ENCODE peak calls at places on chromosomes 11 and 22, in five cellular contexts. One of them, this sample, is unnamed.

GRCh38 chr22:27534720-27535125 is 266.8 kb downstream of the MN1 start:
- DNase-seq in activated B cell treated with CpG ODN at 0.5 μM for 24 hours: no peak
- DNase-seq in spleen: peak
- DNase-seq in GM13977: no peak
- DNase-seq in cardiac muscle cell: peak
- DNase-seq in this sample: no peak

GRCh38 chr22:39314251-39314971 is 5.0 kb downstream of the RPL3 start:
- DNase-seq in activated B cell treated with CpG ODN at 0.5 μM for 24 hours: no peak
- DNase-seq in spleen: no peak
- DNase-seq in GM13977: no peak
- DNase-seq in cardiac muscle cell: no peak
- DNase-seq in this sample: no peak

GRCh38 chr11:130817608-130817944 is 98.7 kb downstream of the SNX19 start:
- DNase-seq in activated B cell treated with CpG ODN at 0.5 μM for 24 hours: no peak
- DNase-seq in spleen: no peak
- DNase-seq in GM13977: no peak
- DNase-seq in cardiac muscle cell: peak
- DNase-seq in this sample: no peak

GRCh38 chr11:19907839-19908238 is 195.2 kb downstream of the NAV2 start:
- DNase-seq in activated B cell treated with CpG ODN at 0.5 μM for 24 hours: no peak
- DNase-seq in spleen: no peak
- DNase-seq in GM13977: no peak
- DNase-seq in cardiac muscle cell: no peak
- DNase-seq in this sample: no peak

GRCh38 chr11:17473071-17473744 is 3.4 kb downstream of the ABCC8 start:
- DNase-seq in activated B cell treated with CpG ODN at 0.5 μM for 24 hours: no peak
- DNase-seq in spleen: no peak
- DNase-seq in GM13977: no peak
- DNase-seq in cardiac muscle cell: peak
- DNase-seq in this sample: peak

GRCh38 chr11:113796663-113797259 is 17.2 kb downstream of the CLDN25 start:
- DNase-seq in activated B cell treated with CpG ODN at 0.5 μM for 24 hours: no peak
- DNase-seq in spleen: no peak
- DNase-seq in GM13977: peak
- DNase-seq in cardiac muscle cell: peak
- DNase-seq in this sample: peak

GRCh38 chr22:40524392-40525249 is 111.9 kb downstream of the MRTFA start:
- DNase-seq in activated B cell treated with CpG ODN at 0.5 μM for 24 hours: no peak
- DNase-seq in spleen: no peak
- DNase-seq in GM13977: no peak
- DNase-seq in cardiac muscle cell: peak
- DNase-seq in this sample: no peak

GRCh38 chr11:62124186-62125113 is 639 bp downstream of the INCENP start:
- DNase-seq in activated B cell treated with CpG ODN at 0.5 μM for 24 hours: no peak
- DNase-seq in spleen: no peak
- DNase-seq in GM13977: peak
- DNase-seq in cardiac muscle cell: peak
- DNase-seq in this sample: peak

GRCh38 chr11:74672332-74672955 is 58.8 kb downstream of the CHRDL2 start:
- DNase-seq in activated B cell treated with CpG ODN at 0.5 μM for 24 hours: no peak
- DNase-seq in spleen: no peak
- DNase-seq in GM13977: no peak
- DNase-seq in cardiac muscle cell: no peak
- DNase-seq in this sample: no peak

GRCh38 chr11:72244317-72245231 is 598 bp upstream of the PHOX2A start:
- DNase-seq in activated B cell treated with CpG ODN at 0.5 μM for 24 hours: no peak
- DNase-seq in spleen: no peak
- DNase-seq in GM13977: peak
- DNase-seq in cardiac muscle cell: no peak
- DNase-seq in this sample: peak

GRCh38 chr22:46432164-46433068 is 96.9 kb downstream of the TRMU start:
- DNase-seq in activated B cell treated with CpG ODN at 0.5 μM for 24 hours: peak
- DNase-seq in spleen: no peak
- DNase-seq in GM13977: peak
- DNase-seq in cardiac muscle cell: no peak
- DNase-seq in this sample: no peak

GRCh38 chr11:47403571-47403970 is 4.8 kb upstream of the SLC39A13 start:
- DNase-seq in activated B cell treated with CpG ODN at 0.5 μM for 24 hours: no peak
- DNase-seq in spleen: peak
- DNase-seq in GM13977: no peak
- DNase-seq in cardiac muscle cell: no peak
- DNase-seq in this sample: no peak

GRCh38 chr11:71139516-71140205 is 112.7 kb downstream of the SHANK2 start:
- DNase-seq in activated B cell treated with CpG ODN at 0.5 μM for 24 hours: no peak
- DNase-seq in spleen: peak
- DNase-seq in GM13977: no peak
- DNase-seq in cardiac muscle cell: peak
- DNase-seq in this sample: no peak

GRCh38 chr11:1679881-1680280 is 17.1 kb upstream of the KRTAP5-6 start:
- DNase-seq in activated B cell treated with CpG ODN at 0.5 μM for 24 hours: no peak
- DNase-seq in spleen: no peak
- DNase-seq in GM13977: no peak
- DNase-seq in cardiac muscle cell: no peak
- DNase-seq in this sample: no peak

GRCh38 chr11:12430912-12431311 is 53.5 kb downstream of the PARVA start:
- DNase-seq in activated B cell treated with CpG ODN at 0.5 μM for 24 hours: no peak
- DNase-seq in spleen: no peak
- DNase-seq in GM13977: no peak
- DNase-seq in cardiac muscle cell: peak
- DNase-seq in this sample: no peak

GRCh38 chr22:37563153-37564081 is 3.1 kb downstream of the CDC42EP1 start:
- DNase-seq in activated B cell treated with CpG ODN at 0.5 μM for 24 hours: no peak
- DNase-seq in spleen: no peak
- DNase-seq in GM13977: no peak
- DNase-seq in cardiac muscle cell: peak
- DNase-seq in this sample: peak

GRCh38 chr11:70085815-70086769 is 8.0 kb downstream of the ANO1 start:
- DNase-seq in activated B cell treated with CpG ODN at 0.5 μM for 24 hours: no peak
- DNase-seq in spleen: no peak
- DNase-seq in GM13977: no peak
- DNase-seq in cardiac muscle cell: no peak
- DNase-seq in this sample: no peak

GRCh38 chr11:91996526-91996925 is 228.1 kb upstream of the FAT3 start:
- DNase-seq in activated B cell treated with CpG ODN at 0.5 μM for 24 hours: no peak
- DNase-seq in spleen: no peak
- DNase-seq in GM13977: no peak
- DNase-seq in cardiac muscle cell: no peak
- DNase-seq in this sample: no peak

GRCh38 chr11:36126703-36127102 is 162.5 kb downstream of the COMMD9 start:
- DNase-seq in activated B cell treated with CpG ODN at 0.5 μM for 24 hours: no peak
- DNase-seq in spleen: no peak
- DNase-seq in GM13977: no peak
- DNase-seq in cardiac muscle cell: no peak
- DNase-seq in this sample: no peak

DNA sequence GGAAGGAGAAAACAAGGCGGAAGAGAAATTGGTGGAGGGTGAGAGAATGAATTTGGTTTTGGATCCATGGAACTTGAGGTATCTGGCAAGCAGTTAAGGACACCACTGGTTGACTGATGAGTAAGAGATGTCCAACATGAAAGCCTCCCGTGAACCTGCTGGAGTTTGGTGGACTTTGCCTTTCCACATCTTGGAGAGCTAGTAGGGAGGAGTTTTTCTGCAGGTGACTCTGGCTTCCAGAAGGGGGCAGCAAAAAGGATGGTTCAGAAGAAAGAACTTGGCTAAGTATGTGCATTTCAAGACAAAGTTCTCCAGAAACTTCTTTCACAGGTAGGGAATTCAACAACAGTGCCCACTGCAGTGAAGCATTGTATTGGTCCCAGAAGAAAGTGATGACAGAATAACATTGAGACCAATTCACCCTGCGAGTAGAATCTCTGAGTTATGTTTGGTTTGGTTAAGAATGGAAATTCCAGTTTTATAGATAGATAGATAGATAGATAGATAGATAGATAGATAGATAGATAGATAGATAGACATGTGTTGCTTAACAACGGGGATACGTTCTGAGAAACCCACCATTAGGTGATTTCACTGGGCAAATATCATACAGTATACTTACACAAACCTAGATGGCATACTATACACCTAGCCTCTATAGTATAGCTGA is 28.5 kb downstream of the DCDC1 start:
- DNase-seq in activated B cell treated with CpG ODN at 0.5 μM for 24 hours: no peak
- DNase-seq in spleen: no peak
- DNase-seq in GM13977: peak
- DNase-seq in cardiac muscle cell: peak
- DNase-seq in this sample: peak
- TF ChIP-seq CTCF in activated B cell treated with CpG ODN at 0.5 μM for 24 hours: no peak
- TF ChIP-seq CTCF in spleen: peak
- TF ChIP-seq CTCF in GM13977: peak
- TF ChIP-seq CTCF in cardiac muscle cell: peak
- TF ChIP-seq CTCF in this sample: peak

DNA sequence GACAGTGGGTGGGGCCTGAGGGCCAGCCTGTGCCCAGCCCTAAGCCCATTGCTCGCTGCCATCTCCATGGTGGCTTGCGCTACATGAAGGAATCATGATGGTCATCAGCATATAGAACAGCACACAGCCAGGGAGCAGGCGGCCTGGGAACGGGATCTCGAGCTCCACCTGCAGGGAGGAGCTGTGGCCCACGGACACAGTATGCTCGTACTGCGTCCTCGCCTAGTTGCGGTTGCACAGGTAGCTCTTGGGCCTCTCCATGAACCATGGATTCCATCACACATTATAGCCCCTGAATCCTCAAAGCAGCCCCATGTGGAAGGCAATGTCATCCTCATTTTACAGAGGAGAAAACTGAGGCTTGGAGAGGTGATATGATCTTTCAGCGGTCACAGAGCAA is 15.1 kb downstream of the SEC14L4 start:
- DNase-seq in activated B cell treated with CpG ODN at 0.5 μM for 24 hours: no peak
- DNase-seq in spleen: no peak
- DNase-seq in GM13977: no peak
- DNase-seq in cardiac muscle cell: no peak
- DNase-seq in this sample: peak
- TF ChIP-seq CTCF in activated B cell treated with CpG ODN at 0.5 μM for 24 hours: no peak
- TF ChIP-seq CTCF in spleen: no peak
- TF ChIP-seq CTCF in GM13977: peak
- TF ChIP-seq CTCF in cardiac muscle cell: peak
- TF ChIP-seq CTCF in this sample: no peak

DNA sequence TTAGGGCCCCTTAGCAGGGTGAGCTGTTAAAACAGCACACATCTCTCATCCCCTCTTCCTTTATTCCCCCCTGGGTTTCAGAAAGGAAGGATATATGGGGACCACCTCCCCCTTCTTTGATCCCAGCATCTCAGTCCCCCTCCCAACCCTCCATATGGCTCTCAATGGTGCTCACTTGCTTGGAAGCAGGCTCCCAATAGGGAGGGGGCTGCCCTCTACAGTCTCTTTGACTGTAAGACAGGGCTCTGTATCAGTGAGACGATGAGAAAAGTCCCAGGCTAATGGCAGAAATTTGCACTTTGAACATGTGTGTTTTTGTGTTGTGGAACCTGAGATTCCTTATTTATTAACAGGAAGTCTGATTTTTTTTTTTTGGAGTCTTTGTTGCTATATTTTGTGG is 4.2 kb upstream of the CNTF start:
- DNase-seq in activated B cell treated with CpG ODN at 0.5 μM for 24 hours: no peak
- DNase-seq in spleen: no peak
- DNase-seq in GM13977: no peak
- DNase-seq in cardiac muscle cell: no peak
- DNase-seq in this sample: no peak
- TF ChIP-seq CTCF in activated B cell treated with CpG ODN at 0.5 μM for 24 hours: no peak
- TF ChIP-seq CTCF in spleen: no peak
- TF ChIP-seq CTCF in GM13977: peak
- TF ChIP-seq CTCF in cardiac muscle cell: peak
- TF ChIP-seq CTCF in this sample: no peak

GRCh38 chr11:104690243-104690642 is 208.0 kb downstream of the CASP12 start:
- DNase-seq in activated B cell treated with CpG ODN at 0.5 μM for 24 hours: no peak
- DNase-seq in spleen: no peak
- DNase-seq in GM13977: no peak
- DNase-seq in cardiac muscle cell: no peak
- DNase-seq in this sample: no peak

GRCh38 chr11:104691129-104691528 is 207.1 kb downstream of the CASP12 start:
- DNase-seq in activated B cell treated with CpG ODN at 0.5 μM for 24 hours: no peak
- DNase-seq in spleen: no peak
- DNase-seq in GM13977: no peak
- DNase-seq in cardiac muscle cell: no peak
- DNase-seq in this sample: no peak

DNA sequence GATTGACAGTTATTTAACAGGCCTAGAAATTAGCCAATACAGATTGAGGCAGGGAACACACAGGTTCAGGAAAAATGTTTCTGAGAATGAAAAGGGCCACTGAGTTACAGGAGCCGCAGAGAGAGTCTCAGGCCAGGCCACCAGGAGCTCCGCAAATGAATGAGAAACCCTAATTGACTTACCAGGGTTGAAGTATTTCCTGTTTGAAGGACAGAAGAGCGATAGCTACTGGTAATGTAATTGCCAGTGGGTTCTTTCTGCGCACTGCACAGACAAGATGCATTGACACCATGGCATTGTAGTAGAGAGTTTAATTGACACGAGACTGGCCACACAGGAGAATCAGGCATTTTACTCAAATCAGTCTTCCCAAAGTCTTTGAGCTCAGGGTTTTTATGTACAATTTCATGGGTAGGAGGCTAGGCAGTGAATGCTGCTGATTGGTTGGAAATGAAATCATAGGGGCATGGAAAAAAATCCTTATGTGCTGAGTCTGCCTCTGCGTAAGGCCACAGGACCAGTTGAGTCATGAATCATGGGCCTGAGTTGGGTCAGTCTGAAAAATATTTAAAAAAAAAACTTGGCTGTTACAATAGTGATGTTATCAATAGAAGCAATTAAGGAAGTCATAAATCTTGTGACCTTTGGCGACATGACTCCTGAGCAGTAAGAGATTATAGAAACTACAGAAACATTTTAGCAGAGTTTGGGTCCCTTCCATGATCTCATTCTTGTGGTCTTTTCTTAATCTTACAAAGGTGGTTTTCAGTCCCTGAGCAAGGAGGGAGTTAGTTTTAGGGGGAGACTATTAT is 203.8 kb downstream of the CASP12 start:
- DNase-seq in activated B cell treated with CpG ODN at 0.5 μM for 24 hours: no peak
- DNase-seq in spleen: no peak
- DNase-seq in GM13977: no peak
- DNase-seq in cardiac muscle cell: peak
- DNase-seq in this sample: no peak
- TF ChIP-seq CTCF in activated B cell treated with CpG ODN at 0.5 μM for 24 hours: no peak
- TF ChIP-seq CTCF in spleen: no peak
- TF ChIP-seq CTCF in GM13977: no peak
- TF ChIP-seq CTCF in cardiac muscle cell: no peak
- TF ChIP-seq CTCF in this sample: no peak

This sample was measured in nephron progenitor cell.